ENCODE peak calls at places on chromosomes 11 and 22, in five cellular contexts. X is heart left ventricle, A is left ventricle myocardium inferior, C is RWPE2, Y is left lung. E is an unnamed sample. For H3K9me3, the result is how much of the 10 kb centered on the place peaks cover.

GRCh38 chr11:125164422-125165110 is at the start of gene PKNOX2:
- DNase-seq in X (peak), A (peak), C (no peak), Y (peak), E (peak)

GRCh38 chr11:113896156-113896879 is 8.3 kb upstream of the HTR3B start:
- DNase-seq in X (no peak), A (no peak), C (no peak), Y (no peak), E (peak)

GRCh38 chr11:33437529-33437928 is 180.3 kb downstream of the HIPK3 start:
- DNase-seq in X (no peak), A (no peak), C (no peak), Y (no peak), E (no peak)

GRCh38 chr22:17149073-17149815 is 9.8 kb downstream of the HDHD5 start:
- DNase-seq in X (no peak), A (no peak), C (no peak), Y (no peak), E (no peak)

GRCh38 chr11:102007567-102008437 is 39.4 kb upstream of the CFAP300 start:
- DNase-seq in X (no peak), A (no peak), C (no peak), Y (no peak), E (no peak)

GRCh38 chr11:5891216-5891800 is 1.7 kb upstream of the OR52E5 start:
- DNase-seq in X (no peak), A (no peak), C (no peak), Y (no peak), E (no peak)

GRCh38 chr22:40641269-40641668 is 4.8 kb upstream of the MRTFA start:
- DNase-seq in X (no peak), A (no peak), C (no peak), Y (no peak), E (no peak)

GRCh38 chr22:26589367-26589844 is 526 bp downstream of the TPST2 start:
- DNase-seq in X (peak), A (peak), C (no peak), Y (no peak), E (peak)

GRCh38 chr11:60785806-60786361 is 751 bp downstream of the MS4A10 start:
- DNase-seq in X (no peak), A (no peak), C (no peak), Y (no peak), E (no peak)

GRCh38 chr11:70048279-70049024 is 29.7 kb upstream of the ANO1 start:
- DNase-seq in X (no peak), A (no peak), C (no peak), Y (no peak), E (no peak)

GRCh38 chr11:369336-370018 is at the start of gene B4GALNT4:
- DNase-seq in X (no peak), A (peak), C (peak), Y (peak), E (no peak)

GRCh38 chr11:78620159-78620558 is 45.5 kb upstream of the NARS2 start:
- DNase-seq in X (no peak), A (no peak), C (no peak), Y (no peak), E (no peak)

GRCh38 chr22:42316988-42317387 is 46.5 kb upstream of the TCF20 start:
- DNase-seq in X (no peak), A (peak), C (no peak), Y (no peak), E (peak)

GRCh38 chr11:83192846-83193245 is 666 bp upstream of the ANKRD42 start:
- DNase-seq in X (no peak), A (no peak), C (no peak), Y (no peak), E (no peak)

GRCh38 chr11:109040303-109040702 is 375.4 kb downstream of the DDX10 start:
- DNase-seq in X (no peak), A (no peak), C (no peak), Y (no peak), E (no peak)

GRCh38 chr11:111954154-111954553 is 17.0 kb downstream of the DIXDC1 start:
- DNase-seq in X (no peak), A (no peak), C (no peak), Y (no peak), E (no peak)

GRCh38 chr11:46249103-46249942 is 28.1 kb upstream of the CREB3L1 start:
- DNase-seq in X (no peak), A (no peak), C (no peak), Y (no peak), E (no peak)

GRCh38 chr11:65879622-65880021 is at the start of gene CTSW:
- DNase-seq in X (no peak), A (no peak), C (no peak), Y (peak), E (no peak)

GRCh38 chr11:92391866-92392265 is 167.2 kb downstream of the FAT3 start:
- DNase-seq in X (no peak), A (no peak), C (no peak), Y (no peak), E (no peak)

GRCh38 chr22:17549655-17550054 is 13.6 kb upstream of the SLC25A18 start:
- DNase-seq in X (no peak), A (no peak), C (no peak), Y (no peak), E (no peak)

GRCh38 chr11:34068098-34068497 is 16.6 kb downstream of the CAPRIN1 start:
- DNase-seq in X (no peak), A (no peak), C (no peak), Y (no peak), E (no peak)

GRCh38 chr22:27840436-27840835 is 38.9 kb upstream of the MN1 start:
- DNase-seq in X (no peak), A (no peak), C (no peak), Y (no peak), E (peak)

GRCh38 chr11:75160328-75160757 is 9.4 kb downstream of the SLCO2B1 start:
- DNase-seq in X (peak), A (no peak), C (no peak), Y (no peak), E (peak)

GRCh38 chr22:31282748-31283468 is 9.4 kb downstream of the PIK3IP1 start:
- DNase-seq in X (no peak), A (no peak), C (no peak), Y (no peak), E (no peak)

GRCh38 chr11:113293936-113294335 is 20.4 kb upstream of the TTC12 start:
- DNase-seq in X (no peak), A (no peak), C (no peak), Y (no peak), E (no peak)

GRCh38 chr22:49825944-49826602 is 1.6 kb downstream of the BRD1 start:
- DNase-seq in X (no peak), A (no peak), C (no peak), Y (peak), E (no peak)

GRCh38 chr11:73576226-73576625 is 21.7 kb downstream of the FAM168A start:
- DNase-seq in X (no peak), A (no peak), C (no peak), Y (no peak), E (no peak)

GRCh38 chr22:23682827-23683355 is 7.9 kb upstream of the RGL4 start:
- DNase-seq in X (no peak), A (no peak), C (no peak), Y (no peak), E (no peak)

GRCh38 chr11:116837231-116838091 is at the start of gene APOA1:
- DNase-seq in X (peak), A (no peak), C (no peak), Y (no peak), E (peak)

GRCh38 chr11:71311176-71311925 is 59.0 kb upstream of the SHANK2 start:
- DNase-seq in X (peak), A (no peak), C (peak), Y (no peak), E (no peak)

GRCh38 chr11:124115782-124116616 is 749 bp downstream of the VWA5A start:
- DNase-seq in X (no peak), A (no peak), C (no peak), Y (peak), E (no peak)

GRCh38 chr11:60985991-60986915 is 14.8 kb downstream of the CD6 start:
- DNase-seq in X (no peak), A (no peak), C (no peak), Y (no peak), E (no peak)

GRCh38 chr11:103659138-103659734 is 377.2 kb upstream of the DDI1 start:
- DNase-seq in X (no peak), A (no peak), C (no peak), Y (no peak), E (no peak)

GRCh38 chr11:48141475-48142100 is 75.0 kb upstream of the OR4B1 start:
- DNase-seq in X (no peak), A (peak), C (no peak), Y (no peak), E (no peak)

GRCh38 chr22:43777204-43777671 is 34.9 kb downstream of the EFCAB6 start:
- DNase-seq in X (no peak), A (no peak), C (no peak), Y (no peak), E (peak)

GRCh38 chr11:94650756-94651155 is 83.6 kb downstream of the PIWIL4 start:
- DNase-seq in X (peak), A (peak), C (no peak), Y (no peak), E (peak)

GRCh38 chr22:33867118-33867863 is 53.0 kb downstream of the LARGE1 start:
- DNase-seq in X (no peak), A (no peak), C (no peak), Y (no peak), E (peak)

GRCh38 chr22:29385748-29386147 is 2.6 kb downstream of the AP1B1 start:
- DNase-seq in X (peak), A (no peak), C (no peak), Y (no peak), E (no peak)
- H3K4me3 ChIP-seq in X (no peak), A (no peak), C (no peak), Y (no peak), E (no peak)

GRCh38 chr22:47813661-47814060 is 1051.2 kb downstream of the TBC1D22A start:
- DNase-seq in X (no peak), A (no peak), C (no peak), Y (no peak), E (no peak)
- H3K9me3 ChIP-seq in X (under half), A (under half), C (under half), Y (under half), E (under half)

GRCh38 chr22:46593211-46593676 is 26.9 kb upstream of the GRAMD4 start:
- DNase-seq in X (peak), A (no peak), C (no peak), Y (peak), E (no peak)
- H3K4me3 ChIP-seq in X (peak), A (peak), C (no peak), Y (peak), E (no peak)

DNA sequence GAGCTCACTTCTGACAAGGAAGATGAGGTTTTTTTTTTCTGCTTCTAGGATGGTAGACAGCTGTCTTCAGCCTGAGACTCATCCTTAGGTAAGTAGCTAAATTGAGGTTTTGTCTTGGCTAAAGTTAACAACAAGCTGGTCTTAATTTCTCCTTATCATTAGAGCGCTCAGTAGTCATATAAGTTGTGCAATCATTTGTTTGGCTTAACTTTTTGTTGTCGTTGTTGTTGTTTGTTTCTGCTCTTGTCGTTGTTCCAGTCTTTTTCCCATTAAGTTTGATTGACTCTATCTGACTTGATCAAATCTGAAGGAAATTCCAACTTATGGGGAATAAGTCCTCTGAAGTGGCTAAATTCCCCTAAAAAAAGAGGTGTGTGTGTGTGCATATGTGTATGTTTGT is 33.0 kb downstream of the GLYATL2 start:
- DNase-seq in X (no peak), A (no peak), C (no peak), Y (no peak), E (no peak)
- H3K9me3 ChIP-seq in X (under half), A (under half), C (under half), Y (under half), E (under half)

E was measured in uterus.